ENCODE peak calls at places on chromosomes 2 and 18, in ten cellular contexts. One of them, this sample, is unnamed.

GRCh38 chr18:79542876-79543750 is 136.5 kb upstream of the CTDP1 start:
- DNase-seq in naive thymus-derived CD4-positive, alpha-beta T cell: no peak
- DNase-seq in CD4-positive, CD25-positive, alpha-beta regulatory T cell: no peak
- DNase-seq in transverse colon: no peak
- DNase-seq in right atrium auricular region: no peak
- DNase-seq in lower lobe of right lung: no peak
- DNase-seq in effector memory CD4-positive, alpha-beta T cell: no peak
- DNase-seq in brain microvascular endothelial cell: no peak
- DNase-seq in fibroblast of the aortic adventitia: no peak
- DNase-seq in adrenal gland: no peak
- DNase-seq in this sample: peak

GRCh38 chr2:54321062-54321461 is 65.0 kb upstream of the TSPYL6 start:
- DNase-seq in naive thymus-derived CD4-positive, alpha-beta T cell: no peak
- DNase-seq in CD4-positive, CD25-positive, alpha-beta regulatory T cell: no peak
- DNase-seq in transverse colon: no peak
- DNase-seq in right atrium auricular region: no peak
- DNase-seq in lower lobe of right lung: no peak
- DNase-seq in effector memory CD4-positive, alpha-beta T cell: no peak
- DNase-seq in brain microvascular endothelial cell: no peak
- DNase-seq in fibroblast of the aortic adventitia: no peak
- DNase-seq in adrenal gland: no peak
- DNase-seq in this sample: no peak

GRCh38 chr2:25245141-25245540 is 76.8 kb upstream of the POMC start:
- DNase-seq in naive thymus-derived CD4-positive, alpha-beta T cell: no peak
- DNase-seq in CD4-positive, CD25-positive, alpha-beta regulatory T cell: no peak
- DNase-seq in transverse colon: no peak
- DNase-seq in right atrium auricular region: no peak
- DNase-seq in lower lobe of right lung: no peak
- DNase-seq in effector memory CD4-positive, alpha-beta T cell: no peak
- DNase-seq in brain microvascular endothelial cell: no peak
- DNase-seq in fibroblast of the aortic adventitia: no peak
- DNase-seq in adrenal gland: no peak
- DNase-seq in this sample: no peak

GRCh38 chr2:85503168-85503610 is 35.8 kb upstream of the MAT2A start:
- DNase-seq in naive thymus-derived CD4-positive, alpha-beta T cell: no peak
- DNase-seq in CD4-positive, CD25-positive, alpha-beta regulatory T cell: no peak
- DNase-seq in transverse colon: peak
- DNase-seq in right atrium auricular region: no peak
- DNase-seq in lower lobe of right lung: no peak
- DNase-seq in effector memory CD4-positive, alpha-beta T cell: no peak
- DNase-seq in brain microvascular endothelial cell: no peak
- DNase-seq in fibroblast of the aortic adventitia: no peak
- DNase-seq in adrenal gland: peak
- DNase-seq in this sample: no peak

GRCh38 chr2:153811516-153811915 is 60.2 kb upstream of the GALNT13 start:
- DNase-seq in naive thymus-derived CD4-positive, alpha-beta T cell: no peak
- DNase-seq in CD4-positive, CD25-positive, alpha-beta regulatory T cell: no peak
- DNase-seq in transverse colon: no peak
- DNase-seq in right atrium auricular region: no peak
- DNase-seq in lower lobe of right lung: no peak
- DNase-seq in effector memory CD4-positive, alpha-beta T cell: no peak
- DNase-seq in brain microvascular endothelial cell: no peak
- DNase-seq in fibroblast of the aortic adventitia: no peak
- DNase-seq in adrenal gland: no peak
- DNase-seq in this sample: no peak

GRCh38 chr2:217903859-217904613 is 98.8 kb downstream of the TNS1 start:
- DNase-seq in naive thymus-derived CD4-positive, alpha-beta T cell: no peak
- DNase-seq in CD4-positive, CD25-positive, alpha-beta regulatory T cell: no peak
- DNase-seq in transverse colon: peak
- DNase-seq in right atrium auricular region: peak
- DNase-seq in lower lobe of right lung: peak
- DNase-seq in effector memory CD4-positive, alpha-beta T cell: no peak
- DNase-seq in brain microvascular endothelial cell: peak
- DNase-seq in fibroblast of the aortic adventitia: peak
- DNase-seq in adrenal gland: peak
- DNase-seq in this sample: peak

GRCh38 chr2:168798076-168798887 is 4.2 kb upstream of the NOSTRIN start:
- DNase-seq in naive thymus-derived CD4-positive, alpha-beta T cell: no peak
- DNase-seq in CD4-positive, CD25-positive, alpha-beta regulatory T cell: no peak
- DNase-seq in transverse colon: peak
- DNase-seq in right atrium auricular region: no peak
- DNase-seq in lower lobe of right lung: no peak
- DNase-seq in effector memory CD4-positive, alpha-beta T cell: no peak
- DNase-seq in brain microvascular endothelial cell: peak
- DNase-seq in fibroblast of the aortic adventitia: no peak
- DNase-seq in adrenal gland: peak
- DNase-seq in this sample: no peak

GRCh38 chr2:205814039-205814364 is 131.7 kb downstream of the NRP2 start:
- DNase-seq in naive thymus-derived CD4-positive, alpha-beta T cell: no peak
- DNase-seq in CD4-positive, CD25-positive, alpha-beta regulatory T cell: no peak
- DNase-seq in transverse colon: no peak
- DNase-seq in right atrium auricular region: no peak
- DNase-seq in lower lobe of right lung: no peak
- DNase-seq in effector memory CD4-positive, alpha-beta T cell: no peak
- DNase-seq in brain microvascular endothelial cell: no peak
- DNase-seq in fibroblast of the aortic adventitia: no peak
- DNase-seq in adrenal gland: no peak
- DNase-seq in this sample: no peak

DNA sequence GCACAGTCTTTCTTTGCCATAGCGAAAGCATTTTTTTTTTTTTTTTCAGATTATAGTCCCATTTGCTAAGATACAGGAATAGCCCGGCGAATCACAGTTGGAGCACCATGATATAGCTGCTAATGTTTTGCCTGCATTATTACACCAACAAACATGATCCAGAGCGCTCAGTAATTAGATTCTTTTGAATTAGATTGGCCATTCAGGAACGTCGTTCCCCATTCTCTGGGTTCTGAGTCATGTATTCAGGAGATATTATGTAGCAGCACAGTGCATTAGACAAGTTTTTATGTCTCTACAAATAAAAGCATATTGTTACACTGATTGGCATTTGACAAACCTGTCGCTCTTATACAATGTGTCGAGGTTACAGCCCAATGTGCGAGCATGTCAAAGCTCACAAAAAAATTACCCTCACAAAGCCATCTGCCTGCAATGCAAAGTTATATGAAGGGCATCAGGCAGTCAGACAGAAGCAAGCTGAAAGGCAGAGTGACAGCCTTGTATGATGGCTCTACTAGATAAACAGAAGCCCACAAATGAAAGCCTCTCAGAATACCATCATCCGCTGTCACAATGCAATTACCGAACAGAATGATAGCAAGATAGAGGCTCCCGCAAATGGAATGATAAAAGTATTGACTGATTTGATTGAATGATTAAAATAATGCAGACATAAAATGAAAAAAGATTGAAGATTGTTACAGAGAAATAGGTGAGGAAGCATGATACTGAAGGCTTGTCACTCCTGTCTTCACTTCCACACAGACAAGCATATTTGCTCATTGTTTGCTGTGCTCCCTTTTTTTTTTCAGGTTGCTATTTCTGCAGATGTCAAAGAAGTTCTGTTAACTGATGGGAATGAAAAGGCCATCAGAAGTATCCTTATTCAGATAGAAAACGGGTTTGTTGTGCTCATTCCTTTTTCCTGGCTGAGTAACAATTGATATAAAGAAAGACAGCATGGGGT is 234.6 kb upstream of the SIX3 start:
- DNase-seq in naive thymus-derived CD4-positive, alpha-beta T cell: no peak
- DNase-seq in CD4-positive, CD25-positive, alpha-beta regulatory T cell: no peak
- DNase-seq in transverse colon: no peak
- DNase-seq in right atrium auricular region: no peak
- DNase-seq in lower lobe of right lung: no peak
- DNase-seq in effector memory CD4-positive, alpha-beta T cell: no peak
- DNase-seq in brain microvascular endothelial cell: no peak
- DNase-seq in fibroblast of the aortic adventitia: no peak
- DNase-seq in adrenal gland: no peak
- DNase-seq in this sample: no peak
- H3K4me3 ChIP-seq in naive thymus-derived CD4-positive, alpha-beta T cell: no peak
- H3K4me3 ChIP-seq in CD4-positive, CD25-positive, alpha-beta regulatory T cell: no peak
- H3K4me3 ChIP-seq in transverse colon: no peak
- H3K4me3 ChIP-seq in right atrium auricular region: no peak
- H3K4me3 ChIP-seq in lower lobe of right lung: no peak
- H3K4me3 ChIP-seq in effector memory CD4-positive, alpha-beta T cell: no peak
- H3K4me3 ChIP-seq in brain microvascular endothelial cell: no peak
- H3K4me3 ChIP-seq in fibroblast of the aortic adventitia: no peak
- H3K4me3 ChIP-seq in adrenal gland: no peak
- H3K4me3 ChIP-seq in this sample: no peak

DNA sequence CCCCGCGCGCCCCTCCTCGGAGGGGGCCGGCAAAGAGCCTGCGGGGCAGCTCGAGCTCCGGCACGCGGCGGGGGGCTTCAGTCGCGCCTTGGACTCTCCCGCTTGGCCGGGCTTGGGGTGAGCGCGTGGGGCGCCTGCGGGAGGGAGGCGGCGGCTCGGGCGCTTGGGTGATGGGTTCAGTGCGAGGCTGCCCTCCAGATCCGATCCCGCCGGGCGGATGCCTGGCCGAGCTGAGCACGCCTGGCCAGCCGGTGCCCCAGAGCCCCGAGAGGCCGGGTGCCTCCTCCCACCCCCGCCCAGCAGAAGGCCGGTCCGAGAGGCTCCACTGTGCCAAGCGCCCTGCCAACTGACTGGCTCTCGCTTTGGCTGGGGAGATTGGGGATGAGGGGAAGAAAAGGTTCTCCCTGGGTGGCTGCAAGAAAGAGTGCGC is 276 bp upstream of the NXPH2 start:
- DNase-seq in naive thymus-derived CD4-positive, alpha-beta T cell: no peak
- DNase-seq in CD4-positive, CD25-positive, alpha-beta regulatory T cell: no peak
- DNase-seq in transverse colon: no peak
- DNase-seq in right atrium auricular region: no peak
- DNase-seq in lower lobe of right lung: no peak
- DNase-seq in effector memory CD4-positive, alpha-beta T cell: no peak
- DNase-seq in brain microvascular endothelial cell: no peak
- DNase-seq in fibroblast of the aortic adventitia: no peak
- DNase-seq in adrenal gland: no peak
- DNase-seq in this sample: peak
- H3K4me3 ChIP-seq in naive thymus-derived CD4-positive, alpha-beta T cell: no peak
- H3K4me3 ChIP-seq in CD4-positive, CD25-positive, alpha-beta regulatory T cell: no peak
- H3K4me3 ChIP-seq in transverse colon: peak
- H3K4me3 ChIP-seq in right atrium auricular region: peak
- H3K4me3 ChIP-seq in lower lobe of right lung: peak
- H3K4me3 ChIP-seq in effector memory CD4-positive, alpha-beta T cell: no peak
- H3K4me3 ChIP-seq in brain microvascular endothelial cell: no peak
- H3K4me3 ChIP-seq in fibroblast of the aortic adventitia: no peak
- H3K4me3 ChIP-seq in adrenal gland: no peak
- H3K4me3 ChIP-seq in this sample: no peak

GRCh38 chr2:104431701-104432121 is 422.2 kb upstream of the POU3F3 start:
- DNase-seq in naive thymus-derived CD4-positive, alpha-beta T cell: no peak
- DNase-seq in CD4-positive, CD25-positive, alpha-beta regulatory T cell: no peak
- DNase-seq in transverse colon: no peak
- DNase-seq in right atrium auricular region: no peak
- DNase-seq in lower lobe of right lung: no peak
- DNase-seq in effector memory CD4-positive, alpha-beta T cell: no peak
- DNase-seq in brain microvascular endothelial cell: no peak
- DNase-seq in fibroblast of the aortic adventitia: no peak
- DNase-seq in adrenal gland: no peak
- DNase-seq in this sample: no peak

GRCh38 chr2:104432401-104432800 is 421.5 kb upstream of the POU3F3 start:
- DNase-seq in naive thymus-derived CD4-positive, alpha-beta T cell: no peak
- DNase-seq in CD4-positive, CD25-positive, alpha-beta regulatory T cell: no peak
- DNase-seq in transverse colon: no peak
- DNase-seq in right atrium auricular region: no peak
- DNase-seq in lower lobe of right lung: no peak
- DNase-seq in effector memory CD4-positive, alpha-beta T cell: no peak
- DNase-seq in brain microvascular endothelial cell: no peak
- DNase-seq in fibroblast of the aortic adventitia: no peak
- DNase-seq in adrenal gland: no peak
- DNase-seq in this sample: no peak

GRCh38 chr2:104434363-104434792 is 419.5 kb upstream of the POU3F3 start:
- DNase-seq in naive thymus-derived CD4-positive, alpha-beta T cell: no peak
- DNase-seq in CD4-positive, CD25-positive, alpha-beta regulatory T cell: no peak
- DNase-seq in transverse colon: peak
- DNase-seq in right atrium auricular region: no peak
- DNase-seq in lower lobe of right lung: peak
- DNase-seq in effector memory CD4-positive, alpha-beta T cell: no peak
- DNase-seq in brain microvascular endothelial cell: no peak
- DNase-seq in fibroblast of the aortic adventitia: no peak
- DNase-seq in adrenal gland: no peak
- DNase-seq in this sample: peak

GRCh38 chr2:104432972-104433371 is 420.9 kb upstream of the POU3F3 start:
- DNase-seq in naive thymus-derived CD4-positive, alpha-beta T cell: no peak
- DNase-seq in CD4-positive, CD25-positive, alpha-beta regulatory T cell: no peak
- DNase-seq in transverse colon: no peak
- DNase-seq in right atrium auricular region: no peak
- DNase-seq in lower lobe of right lung: no peak
- DNase-seq in effector memory CD4-positive, alpha-beta T cell: no peak
- DNase-seq in brain microvascular endothelial cell: no peak
- DNase-seq in fibroblast of the aortic adventitia: no peak
- DNase-seq in adrenal gland: no peak
- DNase-seq in this sample: no peak

GRCh38 chr2:104434966-104435365 is 418.9 kb upstream of the POU3F3 start:
- DNase-seq in naive thymus-derived CD4-positive, alpha-beta T cell: no peak
- DNase-seq in CD4-positive, CD25-positive, alpha-beta regulatory T cell: no peak
- DNase-seq in transverse colon: no peak
- DNase-seq in right atrium auricular region: no peak
- DNase-seq in lower lobe of right lung: no peak
- DNase-seq in effector memory CD4-positive, alpha-beta T cell: no peak
- DNase-seq in brain microvascular endothelial cell: no peak
- DNase-seq in fibroblast of the aortic adventitia: no peak
- DNase-seq in adrenal gland: no peak
- DNase-seq in this sample: no peak
- H3K4me3 ChIP-seq in naive thymus-derived CD4-positive, alpha-beta T cell: no peak
- H3K4me3 ChIP-seq in CD4-positive, CD25-positive, alpha-beta regulatory T cell: peak
- H3K4me3 ChIP-seq in transverse colon: no peak
- H3K4me3 ChIP-seq in right atrium auricular region: no peak
- H3K4me3 ChIP-seq in lower lobe of right lung: peak
- H3K4me3 ChIP-seq in effector memory CD4-positive, alpha-beta T cell: no peak
- H3K4me3 ChIP-seq in brain microvascular endothelial cell: no peak
- H3K4me3 ChIP-seq in fibroblast of the aortic adventitia: no peak
- H3K4me3 ChIP-seq in adrenal gland: no peak
- H3K4me3 ChIP-seq in this sample: peak

DNA sequence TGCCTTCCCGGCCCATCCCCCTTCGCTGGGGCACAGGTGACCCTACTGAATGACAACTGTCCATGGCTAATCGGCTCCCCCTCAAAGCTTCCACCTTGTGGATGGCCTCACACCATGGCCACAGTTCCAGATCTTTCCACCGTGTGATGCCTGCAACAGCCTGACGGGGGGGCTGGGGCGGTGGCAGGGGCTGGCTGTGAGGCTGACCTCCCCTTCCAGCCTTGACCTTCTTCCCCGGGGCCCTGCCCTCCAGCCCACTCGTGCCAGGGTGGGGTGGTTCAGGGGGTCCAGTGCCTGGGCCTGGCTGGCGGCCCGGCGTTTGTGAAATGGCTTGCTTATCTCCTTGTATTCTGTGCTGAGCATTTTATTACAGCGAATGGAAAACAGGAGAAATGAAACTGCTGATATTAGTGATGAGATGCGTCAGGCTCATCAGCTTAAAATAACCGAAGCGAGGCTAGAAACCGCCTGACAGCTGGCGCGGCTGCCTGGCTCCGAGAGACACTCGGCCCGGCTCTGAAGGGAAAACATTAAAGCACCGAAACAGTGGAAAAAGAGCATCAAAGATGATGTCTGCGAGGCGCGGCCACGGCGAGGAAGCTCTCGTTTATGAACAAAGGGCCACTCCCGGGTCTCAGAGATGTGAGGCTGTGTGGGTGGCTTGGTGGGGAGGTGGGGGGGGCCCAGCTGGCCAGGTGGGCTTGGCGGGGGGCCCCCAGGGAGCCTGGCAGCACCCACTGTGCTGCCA is 916 bp upstream of the PDCD1 start:
- DNase-seq in naive thymus-derived CD4-positive, alpha-beta T cell: peak
- DNase-seq in CD4-positive, CD25-positive, alpha-beta regulatory T cell: peak
- DNase-seq in transverse colon: peak
- DNase-seq in right atrium auricular region: peak
- DNase-seq in lower lobe of right lung: peak
- DNase-seq in effector memory CD4-positive, alpha-beta T cell: no peak
- DNase-seq in brain microvascular endothelial cell: no peak
- DNase-seq in fibroblast of the aortic adventitia: peak
- DNase-seq in adrenal gland: peak
- DNase-seq in this sample: peak
- H3K4me3 ChIP-seq in naive thymus-derived CD4-positive, alpha-beta T cell: peak
- H3K4me3 ChIP-seq in CD4-positive, CD25-positive, alpha-beta regulatory T cell: peak
- H3K4me3 ChIP-seq in transverse colon: peak
- H3K4me3 ChIP-seq in right atrium auricular region: peak
- H3K4me3 ChIP-seq in lower lobe of right lung: peak
- H3K4me3 ChIP-seq in effector memory CD4-positive, alpha-beta T cell: peak
- H3K4me3 ChIP-seq in brain microvascular endothelial cell: peak
- H3K4me3 ChIP-seq in fibroblast of the aortic adventitia: peak
- H3K4me3 ChIP-seq in adrenal gland: no peak
- H3K4me3 ChIP-seq in this sample: no peak